ENCODE peak calls at places on chromosomes 4 and X, in nine cellular contexts. One of them, this sample, is unnamed.

GRCh38 chr4:16122784-16123183 is 39.0 kb upstream of the PROM1 start:
- DNase-seq in GM23248: no peak
- DNase-seq in GM23338: no peak
- DNase-seq in MM.1S: no peak
- DNase-seq in mammary epithelial cell: no peak
- DNase-seq in A673: no peak
- DNase-seq in fibroblast of lung: no peak
- DNase-seq in neural progenitor cell: no peak
- DNase-seq in GM12878: no peak
- DNase-seq in this sample: no peak

GRCh38 chr4:147813107-147813773 is 81.4 kb downstream of the ARHGAP10 start:
- DNase-seq in GM23248: peak
- DNase-seq in GM23338: no peak
- DNase-seq in MM.1S: no peak
- DNase-seq in mammary epithelial cell: no peak
- DNase-seq in A673: no peak
- DNase-seq in fibroblast of lung: no peak
- DNase-seq in neural progenitor cell: no peak
- DNase-seq in GM12878: no peak
- DNase-seq in this sample: no peak

GRCh38 chr4:176377705-176378302 is 58.0 kb downstream of the SPCS3 start:
- DNase-seq in GM23248: peak
- DNase-seq in GM23338: peak
- DNase-seq in MM.1S: peak
- DNase-seq in mammary epithelial cell: peak
- DNase-seq in A673: peak
- DNase-seq in fibroblast of lung: peak
- DNase-seq in neural progenitor cell: no peak
- DNase-seq in GM12878: no peak
- DNase-seq in this sample: peak

GRCh38 chr4:150306719-150307118 is 228.5 kb downstream of the DCLK2 start:
- DNase-seq in GM23248: no peak
- DNase-seq in GM23338: no peak
- DNase-seq in MM.1S: no peak
- DNase-seq in mammary epithelial cell: no peak
- DNase-seq in A673: no peak
- DNase-seq in fibroblast of lung: no peak
- DNase-seq in neural progenitor cell: no peak
- DNase-seq in GM12878: no peak
- DNase-seq in this sample: no peak

GRCh38 chrX:30593435-30594200 is 16.1 kb upstream of the TASL start:
- DNase-seq in GM23248: no peak
- DNase-seq in GM23338: peak
- DNase-seq in MM.1S: peak
- DNase-seq in mammary epithelial cell: no peak
- DNase-seq in A673: no peak
- DNase-seq in fibroblast of lung: no peak
- DNase-seq in neural progenitor cell: no peak
- DNase-seq in GM12878: no peak
- DNase-seq in this sample: no peak

GRCh38 chrX:129091097-129091496 is 432.2 kb downstream of the SMARCA1 start:
- DNase-seq in GM23248: no peak
- DNase-seq in GM23338: peak
- DNase-seq in MM.1S: peak
- DNase-seq in mammary epithelial cell: no peak
- DNase-seq in A673: no peak
- DNase-seq in fibroblast of lung: no peak
- DNase-seq in neural progenitor cell: peak
- DNase-seq in GM12878: no peak
- DNase-seq in this sample: no peak

GRCh38 chr4:82372502-82372873 is 1.3 kb downstream of the HNRNPD start:
- DNase-seq in GM23248: peak
- DNase-seq in GM23338: peak
- DNase-seq in MM.1S: peak
- DNase-seq in mammary epithelial cell: peak
- DNase-seq in A673: peak
- DNase-seq in fibroblast of lung: peak
- DNase-seq in neural progenitor cell: peak
- DNase-seq in GM12878: no peak
- DNase-seq in this sample: peak

GRCh38 chr4:827209-828081 is 1.5 kb upstream of the CPLX1 start:
- DNase-seq in GM23248: no peak
- DNase-seq in GM23338: peak
- DNase-seq in MM.1S: no peak
- DNase-seq in mammary epithelial cell: no peak
- DNase-seq in A673: no peak
- DNase-seq in fibroblast of lung: no peak
- DNase-seq in neural progenitor cell: no peak
- DNase-seq in GM12878: no peak
- DNase-seq in this sample: no peak

GRCh38 chrX:49767231-49767630 is 61.9 kb upstream of the PAGE4 start:
- DNase-seq in GM23248: peak
- DNase-seq in GM23338: no peak
- DNase-seq in MM.1S: no peak
- DNase-seq in mammary epithelial cell: no peak
- DNase-seq in A673: no peak
- DNase-seq in fibroblast of lung: no peak
- DNase-seq in neural progenitor cell: no peak
- DNase-seq in GM12878: no peak
- DNase-seq in this sample: no peak

GRCh38 chrX:63784902-63785692 is at the start of gene ARHGEF9:
- DNase-seq in GM23248: peak
- DNase-seq in GM23338: peak
- DNase-seq in MM.1S: no peak
- DNase-seq in mammary epithelial cell: no peak
- DNase-seq in A673: no peak
- DNase-seq in fibroblast of lung: peak
- DNase-seq in neural progenitor cell: peak
- DNase-seq in GM12878: no peak
- DNase-seq in this sample: peak

GRCh38 chrX:19332983-19333382 is 10.7 kb upstream of the PDHA1 start:
- DNase-seq in GM23248: peak
- DNase-seq in GM23338: peak
- DNase-seq in MM.1S: no peak
- DNase-seq in mammary epithelial cell: no peak
- DNase-seq in A673: peak
- DNase-seq in fibroblast of lung: peak
- DNase-seq in neural progenitor cell: no peak
- DNase-seq in GM12878: no peak
- DNase-seq in this sample: peak

GRCh38 chr4:21304061-21304541 is 603.8 kb downstream of the PACRGL start:
- DNase-seq in GM23248: peak
- DNase-seq in GM23338: peak
- DNase-seq in MM.1S: no peak
- DNase-seq in mammary epithelial cell: no peak
- DNase-seq in A673: no peak
- DNase-seq in fibroblast of lung: no peak
- DNase-seq in neural progenitor cell: peak
- DNase-seq in GM12878: no peak
- DNase-seq in this sample: peak

GRCh38 chrX:39677987-39678840 is 419.5 kb downstream of the BCOR start:
- DNase-seq in GM23248: no peak
- DNase-seq in GM23338: no peak
- DNase-seq in MM.1S: no peak
- DNase-seq in mammary epithelial cell: no peak
- DNase-seq in A673: no peak
- DNase-seq in fibroblast of lung: no peak
- DNase-seq in neural progenitor cell: peak
- DNase-seq in GM12878: no peak
- DNase-seq in this sample: no peak

GRCh38 chr4:40238008-40238699 is 41.3 kb downstream of the RHOH start:
- DNase-seq in GM23248: no peak
- DNase-seq in GM23338: no peak
- DNase-seq in MM.1S: no peak
- DNase-seq in mammary epithelial cell: no peak
- DNase-seq in A673: no peak
- DNase-seq in fibroblast of lung: no peak
- DNase-seq in neural progenitor cell: no peak
- DNase-seq in GM12878: no peak
- DNase-seq in this sample: no peak

GRCh38 chr4:77665381-77666069 is 59.9 kb downstream of the CXCL13 start:
- DNase-seq in GM23248: no peak
- DNase-seq in GM23338: no peak
- DNase-seq in MM.1S: no peak
- DNase-seq in mammary epithelial cell: peak
- DNase-seq in A673: no peak
- DNase-seq in fibroblast of lung: no peak
- DNase-seq in neural progenitor cell: no peak
- DNase-seq in GM12878: no peak
- DNase-seq in this sample: no peak

GRCh38 chr4:180086480-180087170 is 2156.6 kb upstream of the TENM3 start:
- DNase-seq in GM23248: no peak
- DNase-seq in GM23338: no peak
- DNase-seq in MM.1S: no peak
- DNase-seq in mammary epithelial cell: no peak
- DNase-seq in A673: no peak
- DNase-seq in fibroblast of lung: no peak
- DNase-seq in neural progenitor cell: no peak
- DNase-seq in GM12878: no peak
- DNase-seq in this sample: no peak

GRCh38 chr4:41750624-41751324 is 2.2 kb upstream of the PHOX2B start:
- DNase-seq in GM23248: no peak
- DNase-seq in GM23338: peak
- DNase-seq in MM.1S: no peak
- DNase-seq in mammary epithelial cell: no peak
- DNase-seq in A673: no peak
- DNase-seq in fibroblast of lung: no peak
- DNase-seq in neural progenitor cell: peak
- DNase-seq in GM12878: no peak
- DNase-seq in this sample: no peak
- TF ChIP-seq EZH2 in GM23248: peak
- TF ChIP-seq EZH2 in GM23338: peak
- TF ChIP-seq EZH2 in MM.1S: no peak
- TF ChIP-seq EZH2 in mammary epithelial cell: peak
- TF ChIP-seq EZH2 in A673: no peak
- TF ChIP-seq EZH2 in fibroblast of lung: peak
- TF ChIP-seq EZH2 in neural progenitor cell: peak
- TF ChIP-seq EZH2 in GM12878: no peak
- TF ChIP-seq EZH2 in this sample: peak

GRCh38 chr4:8191136-8191747 is 7.8 kb upstream of the SH3TC1 start:
- DNase-seq in GM23248: no peak
- DNase-seq in GM23338: no peak
- DNase-seq in MM.1S: peak
- DNase-seq in mammary epithelial cell: peak
- DNase-seq in A673: no peak
- DNase-seq in fibroblast of lung: peak
- DNase-seq in neural progenitor cell: no peak
- DNase-seq in GM12878: peak
- DNase-seq in this sample: no peak
- H3K4me3 ChIP-seq in GM23248: no peak
- H3K4me3 ChIP-seq in GM23338: no peak
- H3K4me3 ChIP-seq in MM.1S: no peak
- H3K4me3 ChIP-seq in mammary epithelial cell: no peak
- H3K4me3 ChIP-seq in A673: no peak
- H3K4me3 ChIP-seq in fibroblast of lung: no peak
- H3K4me3 ChIP-seq in neural progenitor cell: no peak
- H3K4me3 ChIP-seq in GM12878: no peak
- H3K4me3 ChIP-seq in this sample: no peak

GRCh38 chrX:41033299-41033698 is 51.9 kb upstream of the USP9X start:
- DNase-seq in GM23248: no peak
- DNase-seq in GM23338: peak
- DNase-seq in MM.1S: no peak
- DNase-seq in mammary epithelial cell: no peak
- DNase-seq in A673: peak
- DNase-seq in fibroblast of lung: no peak
- DNase-seq in neural progenitor cell: no peak
- DNase-seq in GM12878: no peak
- DNase-seq in this sample: no peak

GRCh38 chrX:41036668-41037326 is 48.4 kb upstream of the USP9X start:
- DNase-seq in GM23248: no peak
- DNase-seq in GM23338: no peak
- DNase-seq in MM.1S: no peak
- DNase-seq in mammary epithelial cell: no peak
- DNase-seq in A673: no peak
- DNase-seq in fibroblast of lung: no peak
- DNase-seq in neural progenitor cell: no peak
- DNase-seq in GM12878: no peak
- DNase-seq in this sample: no peak

GRCh38 chrX:41031256-41031967 is 53.8 kb upstream of the USP9X start:
- DNase-seq in GM23248: no peak
- DNase-seq in GM23338: no peak
- DNase-seq in MM.1S: no peak
- DNase-seq in mammary epithelial cell: no peak
- DNase-seq in A673: no peak
- DNase-seq in fibroblast of lung: no peak
- DNase-seq in neural progenitor cell: no peak
- DNase-seq in GM12878: no peak
- DNase-seq in this sample: no peak

GRCh38 chrX:41035582-41035981 is 49.7 kb upstream of the USP9X start:
- DNase-seq in GM23248: no peak
- DNase-seq in GM23338: no peak
- DNase-seq in MM.1S: no peak
- DNase-seq in mammary epithelial cell: no peak
- DNase-seq in A673: no peak
- DNase-seq in fibroblast of lung: no peak
- DNase-seq in neural progenitor cell: no peak
- DNase-seq in GM12878: no peak
- DNase-seq in this sample: no peak
- TF ChIP-seq EZH2 in GM23248: no peak
- TF ChIP-seq EZH2 in GM23338: no peak
- TF ChIP-seq EZH2 in MM.1S: no peak
- TF ChIP-seq EZH2 in mammary epithelial cell: no peak
- TF ChIP-seq EZH2 in A673: no peak
- TF ChIP-seq EZH2 in fibroblast of lung: no peak
- TF ChIP-seq EZH2 in neural progenitor cell: no peak
- TF ChIP-seq EZH2 in GM12878: no peak
- TF ChIP-seq EZH2 in this sample: no peak

GRCh38 chrX:136778914-136779313 is 1.8 kb downstream of the ARHGEF6 start:
- DNase-seq in GM23248: no peak
- DNase-seq in GM23338: no peak
- DNase-seq in MM.1S: no peak
- DNase-seq in mammary epithelial cell: no peak
- DNase-seq in A673: no peak
- DNase-seq in fibroblast of lung: no peak
- DNase-seq in neural progenitor cell: no peak
- DNase-seq in GM12878: no peak
- DNase-seq in this sample: no peak

GRCh38 chrX:136779346-136779781 is 1.4 kb downstream of the ARHGEF6 start:
- DNase-seq in GM23248: peak
- DNase-seq in GM23338: no peak
- DNase-seq in MM.1S: peak
- DNase-seq in mammary epithelial cell: no peak
- DNase-seq in A673: no peak
- DNase-seq in fibroblast of lung: no peak
- DNase-seq in neural progenitor cell: no peak
- DNase-seq in GM12878: peak
- DNase-seq in this sample: no peak

GRCh38 chrX:136781180-136781797 is 557 bp upstream of the ARHGEF6 start:
- DNase-seq in GM23248: peak
- DNase-seq in GM23338: no peak
- DNase-seq in MM.1S: no peak
- DNase-seq in mammary epithelial cell: no peak
- DNase-seq in A673: no peak
- DNase-seq in fibroblast of lung: peak
- DNase-seq in neural progenitor cell: no peak
- DNase-seq in GM12878: no peak
- DNase-seq in this sample: no peak

GRCh38 chrX:136780738-136781137 is at the start of gene ARHGEF6:
- DNase-seq in GM23248: peak
- DNase-seq in GM23338: no peak
- DNase-seq in MM.1S: peak
- DNase-seq in mammary epithelial cell: no peak
- DNase-seq in A673: no peak
- DNase-seq in fibroblast of lung: peak
- DNase-seq in neural progenitor cell: no peak
- DNase-seq in GM12878: no peak
- DNase-seq in this sample: no peak

GRCh38 chrX:136780241-136780640 is 491 bp downstream of the ARHGEF6 start:
- DNase-seq in GM23248: peak
- DNase-seq in GM23338: no peak
- DNase-seq in MM.1S: no peak
- DNase-seq in mammary epithelial cell: no peak
- DNase-seq in A673: no peak
- DNase-seq in fibroblast of lung: no peak
- DNase-seq in neural progenitor cell: no peak
- DNase-seq in GM12878: no peak
- DNase-seq in this sample: no peak
- H3K4me3 ChIP-seq in GM23248: peak
- H3K4me3 ChIP-seq in GM23338: no peak
- H3K4me3 ChIP-seq in MM.1S: peak
- H3K4me3 ChIP-seq in mammary epithelial cell: no peak
- H3K4me3 ChIP-seq in A673: no peak
- H3K4me3 ChIP-seq in fibroblast of lung: peak
- H3K4me3 ChIP-seq in neural progenitor cell: no peak
- H3K4me3 ChIP-seq in GM12878: peak
- H3K4me3 ChIP-seq in this sample: no peak